ENCODE peak calls at places on chromosomes 13 and 19, in six cellular contexts. Y is right cardiac atrium, M is RPMI7951, W is astrocyte of the spinal cord, L is NCI-H2081, U is NCI-H1092. N is an unnamed sample.
A peak's percentile ranks its signal among the peaks of the same experiment; 100 is the strongest.

GRCh38 chr19:44777715-44778347 is at the start of gene CBLC:
- DNase-seq in W (no peak), L (peak; percentile 88), M (no peak), Y (peak; percentile 50), U (peak; percentile 23), N (no peak)

GRCh38 chr13:83214452-83214851 is 667.8 kb downstream of the SLITRK1 start:
- DNase-seq in W (no peak), L (no peak), Y (no peak), M (no peak), U (no peak), N (no peak)

GRCh38 chr13:35160921-35161320 is 218.9 kb downstream of the NBEA start:
- DNase-seq in M (no peak), U (no peak), W (no peak), Y (no peak), L (no peak), N (no peak)

GRCh38 chr19:2883686-2884439 is 16.7 kb downstream of the ZNF556 start:
- DNase-seq in Y (no peak), U (no peak), L (no peak), M (peak; percentile 29), W (no peak), N (no peak)

GRCh38 chr13:98839826-98840769 is 87.6 kb upstream of the SLC15A1 start:
- DNase-seq in M (peak; percentile 55), L (peak; percentile 42), W (peak; percentile 85), U (no peak), Y (peak; percentile 79), N (peak; percentile 73)

GRCh38 chr13:34747507-34747906 is 194.6 kb upstream of the NBEA start:
- DNase-seq in W (no peak), Y (peak; percentile 51), M (no peak), U (no peak), L (no peak), N (no peak)

GRCh38 chr13:93625536-93625935 is 398.9 kb downstream of the GPC6 start:
- DNase-seq in L (no peak), M (no peak), W (no peak), U (no peak), Y (no peak), N (no peak)

GRCh38 chr19:7673995-7674667 is 2.8 kb upstream of the MCEMP1 start:
- DNase-seq in W (peak; percentile 29), M (peak; percentile 66), U (no peak), Y (peak; percentile 87), L (peak; percentile 37), N (peak; percentile 78)

GRCh38 chr13:39468306-39468705 is 134.7 kb downstream of the LHFPL6 start:
- DNase-seq in L (no peak), U (no peak), M (no peak), W (no peak), Y (no peak), N (no peak)

GRCh38 chr19:35031072-35031881 is 1.0 kb downstream of the SCN1B start:
- DNase-seq in Y (peak; percentile 85), M (peak; percentile 45), U (no peak), W (peak; percentile 41), L (no peak), N (peak; percentile 65)

GRCh38 chr13:99033814-99034213 is 56.0 kb upstream of the DOCK9 start:
- DNase-seq in U (peak; percentile 22), W (peak; percentile 50), L (peak; percentile 38), Y (no peak), M (peak; percentile 49), N (no peak)

GRCh38 chr13:24842533-24843278 is 78.7 kb downstream of the RNF17 start:
- DNase-seq in Y (no peak), W (no peak), U (no peak), L (no peak), M (peak; percentile 7), N (no peak)

GRCh38 chr19:719081-719512 is 10.4 kb downstream of the PALM start:
- DNase-seq in L (no peak), M (no peak), W (no peak), Y (peak; percentile 94), U (no peak), N (peak; percentile 83)

GRCh38 chr19:47682939-47683338 is 30.3 kb upstream of the EHD2 start:
- DNase-seq in W (peak; percentile 51), Y (no peak), U (no peak), M (no peak), L (no peak), N (no peak)

GRCh38 chr13:113093580-113094409 is 11.8 kb upstream of the F7 start:
- DNase-seq in Y (peak; percentile 29), L (no peak), U (no peak), W (no peak), M (no peak), N (peak; percentile 15)

GRCh38 chr13:106623799-106624198 is 55.9 kb upstream of the ARGLU1 start:
- DNase-seq in W (no peak), M (no peak), Y (no peak), U (no peak), L (no peak), N (no peak)

GRCh38 chr13:82661126-82661525 is 1221.1 kb downstream of the SLITRK1 start:
- DNase-seq in L (no peak), M (no peak), U (no peak), Y (no peak), W (no peak), N (no peak)

GRCh38 chr13:41905600-41906254 is 55.2 kb downstream of the VWA8 start:
- DNase-seq in Y (no peak), L (no peak), M (peak; percentile 53), U (peak; percentile 2), W (peak; percentile 48), N (no peak)

GRCh38 chr13:41512441-41512840 is 55.1 kb downstream of the RGCC start:
- DNase-seq in U (no peak), W (no peak), L (no peak), Y (no peak), M (no peak), N (no peak)

GRCh38 chr13:110875243-110875642 is 39.6 kb downstream of the ANKRD10 start:
- DNase-seq in U (no peak), M (no peak), L (no peak), W (no peak), Y (no peak), N (no peak)

GRCh38 chr13:112056739-112057433 is 10.1 kb upstream of the SOX1 start:
- DNase-seq in Y (no peak), M (no peak), L (peak; percentile 20), U (peak; percentile 36), W (no peak), N (no peak)

GRCh38 chr13:62171697-62172096 is 756.0 kb upstream of the PCDH20 start:
- DNase-seq in M (no peak), Y (no peak), U (no peak), W (no peak), L (no peak), N (no peak)

GRCh38 chr13:44484562-44485164 is 91.5 kb downstream of the TSC22D1 start:
- DNase-seq in W (no peak), L (no peak), Y (no peak), U (no peak), M (no peak), N (no peak)

GRCh38 chr19:2491130-2491801 is 15.3 kb downstream of the GADD45B start:
- DNase-seq in Y (no peak), W (peak; percentile 92), U (peak; percentile 70), M (peak; percentile 73), L (peak; percentile 86), N (peak; percentile 44)

GRCh38 chr19:4007836-4008539 is 452 bp downstream of the PIAS4 start:
- DNase-seq in W (no peak), L (no peak), M (peak; percentile 32), Y (peak; percentile 72), U (no peak), N (peak; percentile 48)

GRCh38 chr19:13817615-13818371 is 22.6 kb downstream of the ZSWIM4 start:
- DNase-seq in L (peak; percentile 89), M (no peak), W (no peak), U (no peak), Y (peak; percentile 79), N (peak; percentile 65)

GRCh38 chr19:29404951-29405727 is 120.7 kb upstream of the VSTM2B start:
- DNase-seq in M (peak; percentile 4), U (peak; percentile 80), L (no peak), Y (no peak), W (no peak), N (no peak)

GRCh38 chr19:2455481-2456300 is 1.1 kb downstream of the LMNB2 start:
- DNase-seq in L (no peak), M (no peak), Y (peak; percentile 79), W (no peak), U (no peak), N (peak; percentile 56)

GRCh38 chr19:15812059-15812722 is 3.3 kb downstream of the OR10H1 start:
- DNase-seq in W (no peak), Y (no peak), U (no peak), L (no peak), M (no peak), N (no peak)

GRCh38 chr19:18456974-18457373 is 19.0 kb upstream of the ISYNA1 start:
- DNase-seq in W (no peak), U (no peak), L (no peak), M (no peak), Y (peak; percentile 84), N (peak; percentile 86)

GRCh38 chr19:38047641-38048040 is 140.6 kb downstream of the SIPA1L3 start:
- DNase-seq in W (no peak), M (no peak), U (no peak), Y (no peak), L (no peak), N (no peak)

GRCh38 chr19:35211545-35212230 is 16.9 kb downstream of the FAM187B start:
- DNase-seq in M (no peak), Y (peak; percentile 82), W (no peak), L (no peak), U (no peak), N (peak; percentile 51)

GRCh38 chr13:112959206-112959605 is 9.8 kb upstream of the MCF2L start:
- DNase-seq in Y (no peak), M (peak; percentile 42), L (no peak), W (no peak), U (no peak), N (no peak)